ENCODE peak calls at places on chromosomes 13 and 19, in four cellular contexts. K, Y, H and J are unnamed samples.

GRCh38 chr19:38251564-38252051 is 4.6 kb downstream of the PPP1R14A start:
- DNase-seq in H (no peak), Y (no peak), K (no peak), J (no peak)

GRCh38 chr13:106357198-106357597 is 178.3 kb downstream of the EFNB2 start:
- DNase-seq in K (no peak), H (no peak), Y (no peak), J (no peak)

GRCh38 chr19:40802300-40803169 is 3.5 kb downstream of the EGLN2 start:
- DNase-seq in Y (no peak), H (no peak), K (no peak), J (no peak)

GRCh38 chr19:56748443-56748842 is 76.9 kb upstream of the ZNF835 start:
- DNase-seq in K (no peak), H (no peak), Y (no peak), J (no peak)

GRCh38 chr19:16736709-16737108 is 17.1 kb downstream of the NWD1 start:
- DNase-seq in H (no peak), K (no peak), Y (no peak), J (no peak)

GRCh38 chr13:106488075-106488474 is 47.4 kb downstream of the EFNB2 start:
- DNase-seq in K (no peak), Y (no peak), H (no peak), J (no peak)

GRCh38 chr19:11091343-11092153 is 2.3 kb downstream of the LDLR start:
- DNase-seq in Y (peak), H (peak), K (peak), J (peak)

GRCh38 chr13:74084375-74084902 is 49.8 kb downstream of the KLF12 start:
- DNase-seq in H (no peak), Y (no peak), K (no peak), J (no peak)

GRCh38 chr19:32599736-32600157 is 18.8 kb downstream of the PDCD5 start:
- DNase-seq in K (no peak), H (peak), Y (peak), J (peak)

GRCh38 chr19:47813304-47813994 is 8.3 kb upstream of the CRX start:
- DNase-seq in H (peak), K (peak), Y (peak), J (peak)

GRCh38 chr13:32164622-32165268 is 133.2 kb downstream of the FRY start:
- DNase-seq in H (no peak), K (peak), Y (no peak), J (no peak)

GRCh38 chr19:7500811-7501450 is 12.1 kb upstream of the PEX11G start:
- DNase-seq in K (no peak), H (no peak), Y (no peak), J (no peak)

GRCh38 chr13:74975122-74975521 is 506.8 kb downstream of the TBC1D4 start:
- DNase-seq in K (no peak), Y (no peak), H (no peak), J (no peak)

GRCh38 chr19:27793128-27793643 is 1419.8 kb downstream of the UQCRFS1 start:
- DNase-seq in Y (peak), H (no peak), K (peak), J (peak)

GRCh38 chr13:29594710-29595379 is 643 bp downstream of the SLC7A1 start:
- DNase-seq in Y (peak), K (peak), H (peak), J (peak)

GRCh38 chr13:52029569-52029968 is 5.1 kb downstream of the UTP14C start:
- DNase-seq in H (no peak), K (no peak), Y (no peak), J (no peak)

GRCh38 chr13:50635504-50635903 is 208.0 kb downstream of the DLEU7 start:
- DNase-seq in Y (no peak), K (no peak), H (no peak), J (no peak)

GRCh38 chr19:8702350-8702749 is 3.8 kb upstream of the ACTL9 start:
- DNase-seq in K (no peak), Y (peak), H (peak), J (no peak)

GRCh38 chr13:111873676-111874178 is 193.2 kb upstream of the SOX1 start:
- DNase-seq in Y (no peak), K (no peak), H (no peak), J (no peak)

GRCh38 chr13:76723551-76724232 is 162.5 kb downstream of the KCTD12 start:
- DNase-seq in K (peak), H (no peak), Y (no peak), J (no peak)

GRCh38 chr13:39266426-39266825 is 228.2 kb downstream of the NHLRC3 start:
- DNase-seq in K (peak), H (no peak), Y (no peak), J (no peak)